ENCODE peak calls at places on chromosomes 2 and 18, in eight cellular contexts. F is retina; C is HFFc6; N is stimulated activated CD4-positive, alpha-beta T cell treated with anti-CD3 and anti-CD28 coated beads, Interleukin-2, amount 100 ng/mL, for 48 hours; I is endothelial cell; T is activated CD8-positive, alpha-beta memory T cell treated with anti-CD3 and anti-CD28 coated beads, Interleukin-2, amount 50 U/mL, for 48 hours; Z is breast epithelium; J is astrocyte of the hippocampus. R is an unnamed sample.

GRCh38 chr2:219497495-219498279 is 1.0 kb upstream of the GMPPA start:
- DNase-seq in I (peak; percentile 65), C (peak; percentile 85), N (no peak), J (peak; percentile 84), T (peak; percentile 67), Z (peak; percentile 80), F (peak; percentile 43), R (no peak)

GRCh38 chr2:1674766-1675397 is 69.4 kb downstream of the PXDN start:
- DNase-seq in F (no peak), C (no peak), N (no peak), J (no peak), Z (no peak), T (no peak), I (no peak), R (no peak)

GRCh38 chr2:169478745-169479256 is 493 bp upstream of the BBS5 start:
- DNase-seq in J (no peak), T (no peak), C (no peak), I (no peak), Z (no peak), F (no peak), N (no peak), R (no peak)

GRCh38 chr2:182144039-182144779 is 158.6 kb downstream of the PPP1R1C start:
- DNase-seq in I (no peak), J (peak; percentile 16), Z (no peak), F (no peak), C (no peak), N (no peak), T (no peak), R (no peak)

GRCh38 chr18:8450013-8450412 is 159.2 kb upstream of the RAB12 start:
- DNase-seq in I (peak; percentile 59), J (no peak), Z (no peak), T (no peak), F (no peak), N (no peak), C (no peak), R (no peak)

GRCh38 chr2:120712180-120712678 is 23.4 kb upstream of the GLI2 start:
- DNase-seq in J (no peak), F (no peak), I (no peak), Z (no peak), C (peak; percentile 76), T (no peak), N (no peak), R (no peak)

GRCh38 chr2:226611944-226612318 is 187.7 kb downstream of the IRS1 start:
- DNase-seq in I (no peak), Z (no peak), N (no peak), C (peak; percentile 57), T (no peak), F (no peak), J (peak; percentile 63), R (no peak)

GRCh38 chr2:177812713-177813396 is 259.7 kb downstream of the PDE11A start:
- DNase-seq in J (no peak), I (no peak), Z (no peak), N (no peak), C (no peak), F (no peak), T (no peak), R (no peak)